ENCODE peak calls at places on chromosomes 7 and 10, in four cellular contexts. One of them, this sample, is unnamed.

GRCh38 chr10:34101001-34101400 is 714.1 kb downstream of the PARD3 start:
- DNase-seq in activated T-cell treated with anti-CD3 and anti-CD28 coated beads, Interleukin-2, amount 50 U/mL, for 4 hours: no peak
- DNase-seq in activated CD4-positive, alpha-beta T cell treated with anti-CD3 and anti-CD28 coated beads, Interleukin-2, amount 50 U/mL, for 4 hours: no peak
- DNase-seq in EL: no peak
- DNase-seq in this sample: no peak

GRCh38 chr7:81300779-81301178 is 381.9 kb upstream of the SEMA3C start:
- DNase-seq in activated CD4-positive, alpha-beta T cell treated with anti-CD3 and anti-CD28 coated beads, Interleukin-2, amount 50 U/mL, for 4 hours: no peak
- DNase-seq in activated T-cell treated with anti-CD3 and anti-CD28 coated beads, Interleukin-2, amount 50 U/mL, for 4 hours: no peak
- DNase-seq in EL: no peak
- DNase-seq in this sample: no peak

GRCh38 chr10:75097666-75098285 is 13.7 kb upstream of the SAMD8 start:
- DNase-seq in EL: peak; percentile 18
- DNase-seq in activated T-cell treated with anti-CD3 and anti-CD28 coated beads, Interleukin-2, amount 50 U/mL, for 4 hours: no peak
- DNase-seq in activated CD4-positive, alpha-beta T cell treated with anti-CD3 and anti-CD28 coated beads, Interleukin-2, amount 50 U/mL, for 4 hours: no peak
- DNase-seq in this sample: no peak

GRCh38 chr10:127254276-127254675 is 57.9 kb upstream of the INSYN2A start:
- DNase-seq in EL: no peak
- DNase-seq in activated CD4-positive, alpha-beta T cell treated with anti-CD3 and anti-CD28 coated beads, Interleukin-2, amount 50 U/mL, for 4 hours: no peak
- DNase-seq in activated T-cell treated with anti-CD3 and anti-CD28 coated beads, Interleukin-2, amount 50 U/mL, for 4 hours: no peak
- DNase-seq in this sample: no peak

GRCh38 chr10:133357293-133358151 is at the start of gene FUOM:
- DNase-seq in EL: peak; percentile 58
- DNase-seq in activated T-cell treated with anti-CD3 and anti-CD28 coated beads, Interleukin-2, amount 50 U/mL, for 4 hours: peak; percentile 60
- DNase-seq in activated CD4-positive, alpha-beta T cell treated with anti-CD3 and anti-CD28 coated beads, Interleukin-2, amount 50 U/mL, for 4 hours: peak; percentile 56
- DNase-seq in this sample: no peak

GRCh38 chr10:74282151-74282852 is 131.3 kb downstream of the ADK start:
- DNase-seq in activated CD4-positive, alpha-beta T cell treated with anti-CD3 and anti-CD28 coated beads, Interleukin-2, amount 50 U/mL, for 4 hours: no peak
- DNase-seq in activated T-cell treated with anti-CD3 and anti-CD28 coated beads, Interleukin-2, amount 50 U/mL, for 4 hours: no peak
- DNase-seq in EL: peak; percentile 44
- DNase-seq in this sample: no peak

GRCh38 chr7:149005427-149006344 is 22.6 kb downstream of the PDIA4 start:
- DNase-seq in EL: peak; percentile 49
- DNase-seq in activated T-cell treated with anti-CD3 and anti-CD28 coated beads, Interleukin-2, amount 50 U/mL, for 4 hours: peak; percentile 86
- DNase-seq in activated CD4-positive, alpha-beta T cell treated with anti-CD3 and anti-CD28 coated beads, Interleukin-2, amount 50 U/mL, for 4 hours: peak; percentile 83
- DNase-seq in this sample: peak; percentile 75

GRCh38 chr7:77269360-77270075 is 69.9 kb upstream of the FGL2 start:
- DNase-seq in activated T-cell treated with anti-CD3 and anti-CD28 coated beads, Interleukin-2, amount 50 U/mL, for 4 hours: no peak
- DNase-seq in activated CD4-positive, alpha-beta T cell treated with anti-CD3 and anti-CD28 coated beads, Interleukin-2, amount 50 U/mL, for 4 hours: no peak
- DNase-seq in EL: no peak
- DNase-seq in this sample: no peak

GRCh38 chr10:86413046-86413728 is 46.6 kb upstream of the GRID1 start:
- DNase-seq in activated T-cell treated with anti-CD3 and anti-CD28 coated beads, Interleukin-2, amount 50 U/mL, for 4 hours: no peak
- DNase-seq in activated CD4-positive, alpha-beta T cell treated with anti-CD3 and anti-CD28 coated beads, Interleukin-2, amount 50 U/mL, for 4 hours: no peak
- DNase-seq in EL: peak; percentile 44
- DNase-seq in this sample: no peak

GRCh38 chr7:104855826-104856225 is 158.2 kb upstream of the KMT2E start:
- DNase-seq in activated T-cell treated with anti-CD3 and anti-CD28 coated beads, Interleukin-2, amount 50 U/mL, for 4 hours: no peak
- DNase-seq in activated CD4-positive, alpha-beta T cell treated with anti-CD3 and anti-CD28 coated beads, Interleukin-2, amount 50 U/mL, for 4 hours: no peak
- DNase-seq in EL: no peak
- DNase-seq in this sample: no peak

GRCh38 chr7:120725376-120726039 is 132.4 kb downstream of the TSPAN12 start:
- DNase-seq in activated T-cell treated with anti-CD3 and anti-CD28 coated beads, Interleukin-2, amount 50 U/mL, for 4 hours: no peak
- DNase-seq in EL: peak; percentile 13
- DNase-seq in activated CD4-positive, alpha-beta T cell treated with anti-CD3 and anti-CD28 coated beads, Interleukin-2, amount 50 U/mL, for 4 hours: no peak
- DNase-seq in this sample: peak; percentile 64

GRCh38 chr10:117217196-117217761 is 20.0 kb downstream of the KCNK18 start:
- DNase-seq in EL: peak; percentile 27
- DNase-seq in activated CD4-positive, alpha-beta T cell treated with anti-CD3 and anti-CD28 coated beads, Interleukin-2, amount 50 U/mL, for 4 hours: no peak
- DNase-seq in activated T-cell treated with anti-CD3 and anti-CD28 coated beads, Interleukin-2, amount 50 U/mL, for 4 hours: no peak
- DNase-seq in this sample: no peak

GRCh38 chr7:1874522-1875389 is 204.7 kb downstream of the ELFN1 start:
- DNase-seq in activated T-cell treated with anti-CD3 and anti-CD28 coated beads, Interleukin-2, amount 50 U/mL, for 4 hours: no peak
- DNase-seq in activated CD4-positive, alpha-beta T cell treated with anti-CD3 and anti-CD28 coated beads, Interleukin-2, amount 50 U/mL, for 4 hours: no peak
- DNase-seq in EL: no peak
- DNase-seq in this sample: peak; percentile 91

GRCh38 chr7:64469673-64470072 is 93.2 kb downstream of the ZNF680 start:
- DNase-seq in EL: no peak
- DNase-seq in activated T-cell treated with anti-CD3 and anti-CD28 coated beads, Interleukin-2, amount 50 U/mL, for 4 hours: no peak
- DNase-seq in activated CD4-positive, alpha-beta T cell treated with anti-CD3 and anti-CD28 coated beads, Interleukin-2, amount 50 U/mL, for 4 hours: no peak
- DNase-seq in this sample: no peak

GRCh38 chr7:117716707-117717294 is 156.4 kb downstream of the CTTNBP2 start:
- DNase-seq in EL: no peak
- DNase-seq in activated CD4-positive, alpha-beta T cell treated with anti-CD3 and anti-CD28 coated beads, Interleukin-2, amount 50 U/mL, for 4 hours: no peak
- DNase-seq in activated T-cell treated with anti-CD3 and anti-CD28 coated beads, Interleukin-2, amount 50 U/mL, for 4 hours: no peak
- DNase-seq in this sample: no peak

GRCh38 chr10:13859979-13860619 is 273.3 kb downstream of the PRPF18 start:
- DNase-seq in activated CD4-positive, alpha-beta T cell treated with anti-CD3 and anti-CD28 coated beads, Interleukin-2, amount 50 U/mL, for 4 hours: no peak
- DNase-seq in EL: peak; percentile 44
- DNase-seq in activated T-cell treated with anti-CD3 and anti-CD28 coated beads, Interleukin-2, amount 50 U/mL, for 4 hours: no peak
- DNase-seq in this sample: no peak

GRCh38 chr10:125424191-125424847 is 258.6 kb downstream of the TEX36 start:
- DNase-seq in activated CD4-positive, alpha-beta T cell treated with anti-CD3 and anti-CD28 coated beads, Interleukin-2, amount 50 U/mL, for 4 hours: no peak
- DNase-seq in EL: no peak
- DNase-seq in activated T-cell treated with anti-CD3 and anti-CD28 coated beads, Interleukin-2, amount 50 U/mL, for 4 hours: no peak
- DNase-seq in this sample: no peak

This sample was measured in COR-L47.